ENCODE peak calls at places on chromosomes 3 and 15, in nine cellular contexts. J is activated CD4-positive, alpha-beta T cell treated with anti-CD3 and anti-CD28 coated beads, Interleukin-2, amount 10 ng/mL, durations not matched to agents 24 days and 14 days; G is nucleus accumbens; F is AG04450; R is lower leg skin; V is uterus; P is NCI-H1930; L is HTR-8/SVneo; Z is naive thymus-derived CD4-positive, alpha-beta T cell. K is an unnamed sample.

GRCh38 chr3:177195242-177195940 is 1.9 kb downstream of the TBL1XR1 start:
- DNase-seq in J (peak), G (no peak), F (no peak), R (no peak), V (no peak), P (no peak), L (no peak), Z (no peak), K (no peak)

GRCh38 chr3:33030802-33031201 is 66.1 kb downstream of the GLB1 start:
- DNase-seq in J (peak), G (no peak), F (no peak), R (no peak), V (no peak), P (no peak), L (no peak), Z (no peak), K (no peak)

GRCh38 chr3:171306631-171307030 is 153.6 kb downstream of the TNIK start:
- DNase-seq in J (no peak), G (peak), F (peak), R (no peak), V (peak), P (no peak), L (no peak), Z (no peak), K (no peak)

GRCh38 chr15:70517194-70517590 is 246.2 kb downstream of the UACA start:
- DNase-seq in J (no peak), G (no peak), F (no peak), R (no peak), V (no peak), P (no peak), L (no peak), Z (no peak), K (no peak)

GRCh38 chr15:93107646-93108045 is 18.6 kb upstream of the RGMA start:
- DNase-seq in J (no peak), G (no peak), F (no peak), R (no peak), V (no peak), P (no peak), L (no peak), Z (no peak), K (no peak)

GRCh38 chr3:159158213-159158612 is 356.4 kb downstream of the MFSD1 start:
- DNase-seq in J (no peak), G (no peak), F (no peak), R (no peak), V (no peak), P (no peak), L (no peak), Z (no peak), K (no peak)

GRCh38 chr15:76353023-76353577 is 16.5 kb downstream of the ISL2 start:
- DNase-seq in J (no peak), G (no peak), F (no peak), R (no peak), V (no peak), P (no peak), L (no peak), Z (no peak), K (no peak)

GRCh38 chr3:158094917-158095301 is 11.3 kb downstream of the SHOX2 start:
- DNase-seq in J (no peak), G (no peak), F (no peak), R (no peak), V (no peak), P (no peak), L (no peak), Z (no peak), K (peak)

GRCh38 chr15:78064544-78064943 is 13.0 kb downstream of the TBC1D2B start:
- DNase-seq in J (no peak), G (no peak), F (no peak), R (no peak), V (no peak), P (no peak), L (no peak), Z (no peak), K (no peak)

GRCh38 chr15:73367624-73368300 is 996 bp downstream of the HCN4 start:
- DNase-seq in J (no peak), G (no peak), F (no peak), R (no peak), V (no peak), P (no peak), L (no peak), Z (no peak), K (peak)

GRCh38 chr15:51425517-51426033 is 84.1 kb downstream of the GLDN start:
- DNase-seq in J (no peak), G (no peak), F (no peak), R (no peak), V (no peak), P (no peak), L (no peak), Z (no peak), K (no peak)

GRCh38 chr3:47103619-47104018 is 60.3 kb downstream of the SETD2 start:
- DNase-seq in J (no peak), G (no peak), F (no peak), R (no peak), V (no peak), P (no peak), L (no peak), Z (no peak), K (no peak)

GRCh38 chr15:98560338-98560737 is 88.0 kb upstream of the IGF1R start:
- DNase-seq in J (no peak), G (no peak), F (no peak), R (no peak), V (no peak), P (no peak), L (no peak), Z (no peak), K (no peak)

GRCh38 chr3:128621234-128621633 is 29.4 kb downstream of the RPN1 start:
- DNase-seq in J (no peak), G (no peak), F (no peak), R (no peak), V (no peak), P (no peak), L (no peak), Z (no peak), K (no peak)

GRCh38 chr3:178714971-178715832 is 179.0 kb downstream of the KCNMB2 start:
- DNase-seq in J (no peak), G (no peak), F (no peak), R (no peak), V (no peak), P (no peak), L (no peak), Z (no peak), K (no peak)

GRCh38 chr15:77239892-77240608 is 169.1 kb upstream of the TSPAN3 start:
- DNase-seq in J (no peak), G (no peak), F (no peak), R (no peak), V (no peak), P (no peak), L (no peak), Z (no peak), K (no peak)

GRCh38 chr15:51093865-51094605 is 671 bp downstream of the TNFAIP8L3 start:
- DNase-seq in J (peak), G (no peak), F (no peak), R (peak), V (peak), P (no peak), L (peak), Z (no peak), K (peak)

GRCh38 chr3:131494706-131495105 is 8.1 kb downstream of the MRPL3 start:
- DNase-seq in J (no peak), G (no peak), F (no peak), R (no peak), V (no peak), P (no peak), L (no peak), Z (no peak), K (no peak)

GRCh38 chr3:15685927-15686326 is 84.4 kb downstream of the BTD start:
- DNase-seq in J (no peak), G (no peak), F (no peak), R (no peak), V (no peak), P (no peak), L (no peak), Z (no peak), K (no peak)

GRCh38 chr3:85821130-85821756 is 862.5 kb downstream of the CADM2 start:
- DNase-seq in J (no peak), G (no peak), F (no peak), R (no peak), V (no peak), P (no peak), L (peak), Z (no peak), K (peak)

GRCh38 chr3:123732447-123732846 is 147.6 kb upstream of the HACD2 start:
- DNase-seq in J (no peak), G (no peak), F (peak), R (no peak), V (no peak), P (no peak), L (no peak), Z (no peak), K (no peak)

GRCh38 chr3:127589600-127590281 is 792 bp downstream of the TPRA1 start:
- DNase-seq in J (peak), G (no peak), F (no peak), R (peak), V (no peak), P (no peak), L (no peak), Z (no peak), K (no peak)

GRCh38 chr3:128547368-128547987 is 54.5 kb upstream of the GATA2 start:
- DNase-seq in J (no peak), G (no peak), F (no peak), R (peak), V (no peak), P (no peak), L (no peak), Z (no peak), K (no peak)

GRCh38 chr15:45276851-45277250 is 24.8 kb downstream of the SLC28A2 start:
- DNase-seq in J (no peak), G (no peak), F (no peak), R (no peak), V (no peak), P (peak), L (peak), Z (peak), K (no peak)

GRCh38 chr15:85100186-85100937 is 118.7 kb downstream of the PDE8A start:
- DNase-seq in J (peak), G (no peak), F (no peak), R (no peak), V (no peak), P (no peak), L (no peak), Z (no peak), K (no peak)

GRCh38 chr15:69880616-69881309 is 217.0 kb downstream of the TLE3 start:
- DNase-seq in J (no peak), G (no peak), F (no peak), R (no peak), V (no peak), P (no peak), L (no peak), Z (no peak), K (no peak)

GRCh38 chr3:138941259-138941885 is 5.6 kb downstream of the FOXL2 start:
- DNase-seq in J (peak), G (no peak), F (peak), R (no peak), V (no peak), P (peak), L (no peak), Z (no peak), K (peak)

GRCh38 chr15:65902373-65902772 is 33.1 kb downstream of the RAB11A start:
- DNase-seq in J (peak), G (no peak), F (no peak), R (peak), V (no peak), P (no peak), L (peak), Z (no peak), K (no peak)

GRCh38 chr3:11370134-11370533 is 97.9 kb downstream of the ATG7 start:
- DNase-seq in J (no peak), G (no peak), F (no peak), R (no peak), V (no peak), P (no peak), L (no peak), Z (no peak), K (no peak)

GRCh38 chr3:157469571-157470294 is 33.1 kb downstream of the PTX3 start:
- DNase-seq in J (no peak), G (no peak), F (no peak), R (no peak), V (no peak), P (no peak), L (no peak), Z (no peak), K (no peak)